ENCODE peak calls at places on chromosome 12, in eight cellular contexts. A, S, X, G, Y, H, C and Q are unnamed samples.

GRCh38 chr12:112185093-112185923 is 59.9 kb downstream of the TRAFD1 start:
- DNase-seq in C (no peak), S (no peak), X (no peak), Y (no peak), A (no peak), H (peak; percentile 12), G (no peak), Q (no peak)

GRCh38 chr12:52139579-52140062 is 52.2 kb downstream of the KRT80 start:
- DNase-seq in H (no peak), S (no peak), A (no peak), G (peak; percentile 51), X (no peak), Y (peak; percentile 81), C (peak; percentile 27), Q (peak; percentile 79)

GRCh38 chr12:132103542-132104308 is 40.4 kb downstream of the DDX51 start:
- DNase-seq in Y (no peak), S (no peak), A (no peak), X (no peak), C (no peak), G (no peak), H (no peak), Q (no peak)

GRCh38 chr12:91185437-91185836 is 2.8 kb upstream of the DCN start:
- DNase-seq in H (no peak), Y (no peak), A (no peak), C (no peak), X (no peak), G (no peak), S (no peak), Q (no peak)

GRCh38 chr12:47811581-47812484 is 7.9 kb downstream of the HDAC7 start:
- DNase-seq in A (peak; percentile 66), Y (no peak), H (no peak), G (peak; percentile 34), S (no peak), X (no peak), C (no peak), Q (no peak)

GRCh38 chr12:130537655-130538054 is 178.4 kb downstream of the RIMBP2 start:
- DNase-seq in C (no peak), X (no peak), G (no peak), H (no peak), Y (no peak), A (no peak), S (no peak), Q (no peak)

GRCh38 chr12:6522193-6522592 is 12.1 kb upstream of the GAPDH start:
- DNase-seq in Y (no peak), X (no peak), S (no peak), H (no peak), A (no peak), G (no peak), C (no peak), Q (no peak)

GRCh38 chr12:92044435-92044834 is 101.2 kb downstream of the BTG1 start:
- DNase-seq in H (no peak), X (no peak), A (no peak), C (no peak), G (peak; percentile 31), S (no peak), Y (no peak), Q (no peak)

GRCh38 chr12:12447837-12448236 is 91.0 kb downstream of the BORCS5 start:
- DNase-seq in C (no peak), H (no peak), X (no peak), S (no peak), Y (no peak), A (no peak), G (no peak), Q (no peak)

GRCh38 chr12:64801381-64801780 is 23.1 kb upstream of the TBC1D30 start:
- DNase-seq in G (no peak), C (no peak), X (no peak), Y (no peak), H (no peak), A (no peak), S (no peak), Q (no peak)

GRCh38 chr12:55842681-55843429 is at the start of gene MMP19:
- DNase-seq in G (no peak), A (peak; percentile 74), Y (no peak), H (no peak), X (no peak), S (peak; percentile 31), C (no peak), Q (no peak)

GRCh38 chr12:22687677-22688076 is 62.7 kb downstream of the ETNK1 start:
- DNase-seq in A (no peak), H (no peak), X (peak; percentile 32), C (no peak), G (no peak), Y (no peak), S (peak; percentile 81), Q (no peak)

GRCh38 chr12:110537605-110538409 is 35.7 kb downstream of the RAD9B start:
- DNase-seq in X (no peak), C (no peak), S (no peak), H (no peak), G (no peak), A (no peak), Y (peak; percentile 59), Q (no peak)

GRCh38 chr12:82479511-82479910 is 121.2 kb downstream of the METTL25 start:
- DNase-seq in Y (no peak), C (no peak), H (no peak), G (no peak), S (no peak), A (no peak), X (no peak), Q (no peak)

GRCh38 chr12:2244013-2244861 is 191.4 kb downstream of the CACNA1C start:
- DNase-seq in A (peak; percentile 72), Y (no peak), G (no peak), X (no peak), C (no peak), H (no peak), S (no peak), Q (no peak)

GRCh38 chr12:80849367-80849766 is 88.4 kb downstream of the LIN7A start:
- DNase-seq in Y (no peak), H (no peak), S (no peak), X (no peak), G (no peak), C (no peak), A (no peak), Q (no peak)

GRCh38 chr12:89857652-89858274 is 149.1 kb upstream of the ATP2B1 start:
- DNase-seq in Y (no peak), S (no peak), G (no peak), C (no peak), A (no peak), X (no peak), H (no peak), Q (no peak)

GRCh38 chr12:97639702-97640101 is 177.1 kb downstream of the RMST start:
- DNase-seq in X (no peak), S (no peak), G (no peak), C (no peak), A (no peak), Y (no peak), H (no peak), Q (no peak)

GRCh38 chr12:113185180-113186032 is at the start of the genes DDX54 and RITA1:
- DNase-seq in C (peak; percentile 78), X (peak; percentile 86), H (peak; percentile 67), Y (peak; percentile 86), G (peak; percentile 87), S (peak; percentile 53), A (no peak), Q (peak; percentile 88)

GRCh38 chr12:117408161-117408791 is 46.9 kb upstream of the NOS1 start:
- DNase-seq in A (peak; percentile 2), X (no peak), S (peak; percentile 9), C (no peak), G (no peak), H (peak; percentile 29), Y (peak; percentile 92), Q (no peak)

GRCh38 chr12:113040722-113041168 is 15.8 kb upstream of the DTX1 start:
- DNase-seq in S (peak; percentile 51), C (no peak), Y (no peak), H (no peak), A (peak; percentile 64), G (no peak), X (no peak), Q (no peak)

GRCh38 chr12:14892726-14893442 is 7.2 kb upstream of the MGP start:
- DNase-seq in C (no peak), S (no peak), Y (peak; percentile 44), X (no peak), H (no peak), G (no peak), A (peak; percentile 47), Q (no peak)

GRCh38 chr12:24754690-24755638 is 193.9 kb downstream of the BCAT1 start:
- DNase-seq in A (peak; percentile 4), S (no peak), G (no peak), X (no peak), Y (no peak), C (no peak), H (no peak), Q (no peak)

GRCh38 chr12:25970082-25970481 is 11.6 kb downstream of the RASSF8 start:
- DNase-seq in Y (no peak), S (no peak), H (no peak), G (no peak), C (no peak), X (no peak), A (no peak), Q (no peak)

GRCh38 chr12:2647186-2647585 is 147.6 kb upstream of the FKBP4 start:
- DNase-seq in Y (no peak), X (no peak), S (no peak), G (no peak), C (no peak), H (no peak), A (no peak), Q (no peak)

GRCh38 chr12:13000935-13001724 is 1.1 kb upstream of the HEBP1 start:
- DNase-seq in S (peak; percentile 20), X (peak; percentile 77), C (peak; percentile 17), A (peak; percentile 29), Y (peak; percentile 68), G (peak; percentile 52), H (peak; percentile 64), Q (peak; percentile 65)

GRCh38 chr12:7162691-7163114 is 26.8 kb upstream of the PEX5 start:
- DNase-seq in H (peak; percentile 52), G (peak; percentile 53), Y (peak; percentile 68), A (no peak), X (no peak), C (no peak), S (no peak), Q (peak; percentile 54)

GRCh38 chr12:48445538-48445937 is 26.8 kb upstream of the ANP32D start:
- DNase-seq in A (no peak), H (no peak), C (no peak), X (no peak), G (no peak), Y (no peak), S (no peak), Q (no peak)